ENCODE peak calls at places on chromosomes 13 and 19, in seven cellular contexts. S, R, P, G, F, H and Q are unnamed samples.

GRCh38 chr19:43625918-43626579 is 6.6 kb upstream of the ZNF428 start:
- DNase-seq in S (no peak), R (no peak), P (peak; percentile 32), G (no peak), F (no peak), H (no peak), Q (no peak)

GRCh38 chr19:8515317-8515716 is 1.4 kb upstream of the ZNF414 start:
- DNase-seq in S (no peak), R (no peak), P (no peak), G (no peak), F (no peak), H (no peak), Q (no peak)

GRCh38 chr13:25541434-25542123 is 169.8 kb downstream of the ATP8A2 start:
- DNase-seq in S (no peak), R (no peak), P (no peak), G (no peak), F (no peak), H (no peak), Q (no peak)

GRCh38 chr13:97141564-97142005 is 80.5 kb upstream of the MBNL2 start:
- DNase-seq in S (peak; percentile 96), R (peak; percentile 85), P (peak; percentile 93), G (peak; percentile 92), F (peak; percentile 88), H (peak; percentile 87), Q (peak; percentile 91)

GRCh38 chr13:55013051-55013450 is 1984.4 kb downstream of the OLFM4 start:
- DNase-seq in S (no peak), R (no peak), P (no peak), G (no peak), F (no peak), H (no peak), Q (no peak)

GRCh38 chr19:48501961-48502719 is 9.5 kb downstream of the LMTK3 start:
- DNase-seq in S (peak; percentile 86), R (no peak), P (peak; percentile 52), G (peak; percentile 92), F (no peak), H (no peak), Q (peak; percentile 97)

GRCh38 chr19:3851254-3852176 is 17.3 kb downstream of the ZFR2 start:
- DNase-seq in S (no peak), R (peak; percentile 20), P (peak; percentile 8), G (peak; percentile 12), F (peak; percentile 36), H (no peak), Q (peak; percentile 8)

GRCh38 chr19:7944177-7944761 is 803 bp upstream of the TIMM44 start:
- DNase-seq in S (peak; percentile 86), R (peak; percentile 57), P (peak; percentile 97), G (peak; percentile 97), F (peak; percentile 76), H (peak; percentile 76), Q (peak; percentile 80)

GRCh38 chr13:54742984-54743383 is 1714.4 kb downstream of the OLFM4 start:
- DNase-seq in S (no peak), R (no peak), P (no peak), G (peak; percentile 1), F (no peak), H (no peak), Q (no peak)

GRCh38 chr13:110138009-110138699 is 168.8 kb downstream of the COL4A1 start:
- DNase-seq in S (peak; percentile 8), R (peak; percentile 71), P (peak; percentile 93), G (peak; percentile 82), F (peak; percentile 82), H (peak; percentile 74), Q (peak; percentile 82)

GRCh38 chr19:441213-441823 is 19.5 kb downstream of the SHC2 start:
- DNase-seq in S (no peak), R (no peak), P (no peak), G (no peak), F (no peak), H (no peak), Q (no peak)

GRCh38 chr19:16698914-16699313 is 20.7 kb upstream of the NWD1 start:
- DNase-seq in S (no peak), R (no peak), P (no peak), G (no peak), F (no peak), H (no peak), Q (no peak)

GRCh38 chr13:24684600-24684998 is 4.4 kb downstream of the ATP12A start:
- DNase-seq in S (no peak), R (no peak), P (peak; percentile 59), G (no peak), F (no peak), H (no peak), Q (peak; percentile 62)

GRCh38 chr19:7450243-7451223 is 38.3 kb downstream of the PEX11G start:
- DNase-seq in S (peak; percentile 32), R (peak; percentile 47), P (peak; percentile 10), G (peak; percentile 31), F (peak; percentile 38), H (peak; percentile 67), Q (peak; percentile 20)

GRCh38 chr13:97329331-97329730 is 104.6 kb upstream of the RAP2A start:
- DNase-seq in S (no peak), R (peak; percentile 21), P (peak; percentile 22), G (no peak), F (peak; percentile 47), H (peak; percentile 33), Q (no peak)

GRCh38 chr13:20997301-20998061 is 63.9 kb downstream of the LATS2 start:
- DNase-seq in S (no peak), R (peak; percentile 99), P (peak; percentile 99), G (peak; percentile 7), F (peak; percentile 99), H (peak; percentile 65), Q (peak; percentile 42)

GRCh38 chr19:17423429-17424208 is 3.8 kb downstream of the MVB12A start:
- DNase-seq in S (no peak), R (no peak), P (no peak), G (no peak), F (no peak), H (no peak), Q (no peak)

GRCh38 chr13:111006508-111007031 is 91.7 kb upstream of the ANKRD10 start:
- DNase-seq in S (no peak), R (peak; percentile 93), P (peak; percentile 95), G (no peak), F (peak; percentile 94), H (peak; percentile 77), Q (no peak)

GRCh38 chr13:41631296-41631965 is 174.1 kb downstream of the RGCC start:
- DNase-seq in S (no peak), R (no peak), P (peak; percentile 23), G (no peak), F (peak; percentile 56), H (no peak), Q (no peak)

GRCh38 chr19:2532252-2533071 is 56.5 kb downstream of the GADD45B start:
- DNase-seq in S (no peak), R (peak; percentile 90), P (peak; percentile 82), G (peak; percentile 91), F (peak; percentile 92), H (peak; percentile 90), Q (peak; percentile 81)

GRCh38 chr13:60646600-60646999 is 249.6 kb downstream of the TDRD3 start:
- DNase-seq in S (no peak), R (no peak), P (no peak), G (no peak), F (no peak), H (no peak), Q (no peak)

GRCh38 chr19:31548941-31549340 is 199.7 kb upstream of the TSHZ3 start:
- DNase-seq in S (no peak), R (no peak), P (peak; percentile 68), G (no peak), F (peak; percentile 6), H (no peak), Q (peak; percentile 6)

GRCh38 chr13:114113961-114114360 is 18.5 kb downstream of the RASA3 start:
- DNase-seq in S (no peak), R (no peak), P (no peak), G (no peak), F (no peak), H (no peak), Q (no peak)

GRCh38 chr19:35908010-35908441 is at the start of gene TYROBP:
- DNase-seq in S (no peak), R (no peak), P (no peak), G (no peak), F (no peak), H (no peak), Q (no peak)

GRCh38 chr19:18833141-18833476 is 1.4 kb downstream of the UPF1 start:
- DNase-seq in S (no peak), R (no peak), P (peak; percentile 51), G (peak; percentile 13), F (no peak), H (no peak), Q (no peak)

GRCh38 chr13:49635599-49636433 is 7.5 kb downstream of the ARL11 start:
- DNase-seq in S (peak; percentile 32), R (peak; percentile 59), P (no peak), G (no peak), F (peak; percentile 69), H (no peak), Q (peak; percentile 64)

GRCh38 chr13:47334173-47334572 is 437.3 kb upstream of the HTR2A start:
- DNase-seq in S (no peak), R (peak; percentile 91), P (peak; percentile 89), G (peak; percentile 61), F (peak; percentile 91), H (no peak), Q (no peak)

GRCh38 chr13:35475131-35475959 is 1.1 kb downstream of the MAB21L1 start:
- DNase-seq in S (no peak), R (peak; percentile 26), P (peak; percentile 81), G (no peak), F (peak; percentile 47), H (peak; percentile 28), Q (peak; percentile 17)
- TF ChIP-seq EZH2 in S (no peak), R (no peak), P (no peak), G (no peak), F (no peak), H (no peak), Q (no peak)

GRCh38 chr19:10419200-10419645 is 1.1 kb upstream of the PDE4A start:
- DNase-seq in S (no peak), R (no peak), P (peak; percentile 61), G (no peak), F (peak; percentile 39), H (no peak), Q (no peak)
- TF ChIP-seq EZH2 in S (no peak), R (peak; percentile 72), P (no peak), G (no peak), F (no peak), H (no peak), Q (no peak)

GRCh38 chr19:36986601-36987000 is 70.5 kb downstream of the ZNF568 start:
- DNase-seq in S (no peak), R (no peak), P (no peak), G (no peak), F (no peak), H (no peak), Q (no peak)
- TF ChIP-seq EZH2 in S (no peak), R (no peak), P (no peak), G (no peak), F (no peak), H (no peak), Q (no peak)

DNA sequence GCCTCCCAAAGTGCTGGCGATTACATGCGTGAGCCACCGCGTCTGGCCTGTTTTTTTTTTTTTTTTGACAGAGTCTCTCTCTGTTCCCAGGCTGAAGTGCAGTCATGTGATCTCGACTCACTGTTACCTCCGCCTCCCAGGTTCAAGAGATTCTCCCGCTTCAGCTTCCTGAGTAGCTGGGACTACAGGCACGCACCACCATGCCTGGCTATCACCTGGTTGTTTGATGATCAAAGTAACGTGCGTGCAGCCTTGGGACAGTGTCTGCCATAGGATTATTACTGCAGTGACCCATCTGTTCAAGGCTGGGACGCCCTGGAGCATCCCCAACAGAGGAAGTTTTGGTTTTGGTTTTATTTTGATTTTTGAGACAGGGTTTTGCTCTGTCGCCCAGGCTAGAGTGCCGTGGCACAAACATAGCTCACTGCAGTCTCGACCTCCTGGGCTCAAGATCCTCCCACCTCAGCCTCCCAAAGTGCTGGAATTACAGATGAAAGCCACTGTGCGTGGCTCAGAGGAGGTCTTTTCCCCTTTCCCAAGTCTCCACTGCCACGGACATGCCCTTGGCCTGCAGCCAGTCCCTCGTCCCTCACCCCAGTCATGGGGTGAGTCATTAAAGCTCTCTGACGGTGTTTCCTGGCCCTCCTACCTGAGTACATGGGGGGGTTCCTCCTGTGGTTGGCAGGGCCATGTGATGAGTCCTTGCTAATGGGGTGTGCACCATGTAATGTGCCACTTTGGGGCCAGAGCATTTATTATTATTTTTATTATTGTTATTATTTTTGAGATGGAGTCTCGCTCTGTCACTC is 65.6 kb downstream of the IER2 start:
- DNase-seq in S (peak; percentile 35), R (peak; percentile 13), P (peak; percentile 18), G (peak; percentile 26), F (peak; percentile 34), H (no peak), Q (peak; percentile 65)
- TF ChIP-seq EZH2 in S (no peak), R (no peak), P (no peak), G (no peak), F (no peak), H (no peak), Q (no peak)